ENCODE peak calls at places on chromosomes 11 and 22, in six cellular contexts. H, S, Z, I, V and C are unnamed samples.

GRCh38 chr22:44825310-44826150 is 73.2 kb downstream of the ARHGAP8 start:
- DNase-seq in H (no peak), Z (no peak), S (peak; percentile 5), V (no peak), I (no peak), C (no peak)

GRCh38 chr11:130123414-130124040 is 36.1 kb upstream of the ST14 start:
- DNase-seq in V (no peak), Z (no peak), S (no peak), H (no peak), I (no peak), C (no peak)

GRCh38 chr22:44755956-44756361 is 3.6 kb downstream of the ARHGAP8 start:
- DNase-seq in H (peak; percentile 40), Z (no peak), I (no peak), V (no peak), S (no peak), C (no peak)

GRCh38 chr22:37240941-37241320 is 3.1 kb downstream of the RAC2 start:
- DNase-seq in I (no peak), Z (no peak), H (no peak), S (peak; percentile 2), V (peak; percentile 5), C (no peak)

GRCh38 chr11:11972942-11973341 is 35.5 kb downstream of the DKK3 start:
- DNase-seq in Z (no peak), H (no peak), I (no peak), S (no peak), V (no peak), C (no peak)

GRCh38 chr11:14041040-14041439 is 78.5 kb downstream of the SPON1 start:
- DNase-seq in I (no peak), S (no peak), V (no peak), H (peak; percentile 22), Z (no peak), C (no peak)

GRCh38 chr11:9982127-9982795 is 311.8 kb downstream of the SBF2 start:
- DNase-seq in V (no peak), I (no peak), Z (no peak), S (no peak), H (no peak), C (no peak)

GRCh38 chr11:127627629-127628462 is 627.3 kb upstream of the KIRREL3 start:
- DNase-seq in V (no peak), H (no peak), Z (no peak), S (no peak), I (no peak), C (peak; percentile 21)

GRCh38 chr22:39715778-39716495 is 145.4 kb downstream of the CACNA1I start:
- DNase-seq in H (no peak), V (no peak), S (no peak), Z (no peak), I (no peak), C (no peak)

GRCh38 chr11:55707029-55707428 is 45.0 kb downstream of the OR4C6 start:
- DNase-seq in V (no peak), S (no peak), H (no peak), Z (no peak), I (no peak), C (no peak)

GRCh38 chr22:37201066-37201820 is 11.0 kb downstream of the SSTR3 start:
- DNase-seq in I (no peak), Z (peak; percentile 44), V (peak; percentile 10), S (peak; percentile 16), H (no peak), C (no peak)

GRCh38 chr22:50599816-50600454 is 658 bp upstream of the MAPK8IP2 start:
- DNase-seq in Z (no peak), V (no peak), S (peak; percentile 79), I (peak; percentile 33), H (no peak), C (peak; percentile 70)

GRCh38 chr11:46275964-46276641 is 1.4 kb upstream of the CREB3L1 start:
- DNase-seq in S (no peak), H (no peak), I (no peak), V (no peak), Z (no peak), C (no peak)

GRCh38 chr11:75582461-75582934 is 20.4 kb downstream of the SERPINH1 start:
- DNase-seq in V (no peak), Z (no peak), H (no peak), I (no peak), S (no peak), C (no peak)

GRCh38 chr11:75583710-75584658 is 21.9 kb downstream of the SERPINH1 start:
- DNase-seq in Z (no peak), S (peak; percentile 83), I (peak; percentile 58), H (no peak), V (peak; percentile 68), C (peak; percentile 83)

GRCh38 chr11:75579841-75580240 is 17.8 kb downstream of the SERPINH1 start:
- DNase-seq in V (no peak), H (no peak), I (no peak), S (no peak), Z (no peak), C (no peak)

GRCh38 chr11:75585271-75585670 is 23.2 kb downstream of the SERPINH1 start:
- DNase-seq in H (no peak), V (no peak), S (no peak), I (no peak), Z (no peak), C (no peak)

DNA sequence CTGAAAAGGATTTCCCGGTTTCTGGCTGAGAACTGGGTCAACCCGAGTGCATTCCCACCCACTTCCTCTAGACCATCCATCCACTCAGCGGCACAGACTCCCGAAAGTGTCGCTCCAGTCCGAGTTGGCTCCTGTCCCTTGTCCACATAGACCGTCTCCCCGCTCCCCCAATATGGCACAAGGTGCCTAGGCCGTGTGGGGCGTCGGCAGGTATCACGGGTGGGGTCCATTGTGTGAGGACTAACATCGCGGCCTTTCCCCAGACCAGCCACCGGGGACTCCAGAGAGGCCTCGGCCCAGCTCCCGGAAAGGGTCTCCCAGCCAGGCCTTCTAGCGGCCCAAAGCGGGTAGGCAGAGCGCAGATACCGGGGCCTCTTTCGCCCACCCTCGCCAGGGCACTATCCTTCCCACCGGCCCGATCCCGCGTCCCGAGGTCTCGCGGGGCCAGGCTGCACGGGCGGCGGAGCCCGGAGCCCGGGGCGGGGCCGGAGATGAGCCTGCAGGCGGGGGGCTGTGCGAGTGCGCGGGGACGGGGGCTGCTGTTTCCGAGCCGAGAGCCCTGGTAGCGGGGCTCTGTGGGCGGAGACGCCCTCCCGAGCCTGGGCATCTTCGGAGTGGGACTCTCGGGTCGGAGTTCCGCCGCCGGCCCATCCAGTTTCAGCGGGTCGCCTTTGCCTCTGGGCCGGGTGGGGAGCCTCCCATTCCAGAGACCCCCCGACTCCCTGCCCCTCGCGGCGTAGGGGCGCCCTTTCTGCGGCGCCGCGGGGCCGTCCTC is 21.1 kb downstream of the SERPINH1 start:
- DNase-seq in I (peak; percentile 42), H (no peak), V (peak; percentile 75), Z (peak; percentile 87), S (peak; percentile 82), C (peak; percentile 60)
- TF ChIP-seq POLR2A in I (peak; percentile 49), H (no peak), V (peak; percentile 56), Z (no peak), S (peak; percentile 56), C (peak; percentile 5)

DNA sequence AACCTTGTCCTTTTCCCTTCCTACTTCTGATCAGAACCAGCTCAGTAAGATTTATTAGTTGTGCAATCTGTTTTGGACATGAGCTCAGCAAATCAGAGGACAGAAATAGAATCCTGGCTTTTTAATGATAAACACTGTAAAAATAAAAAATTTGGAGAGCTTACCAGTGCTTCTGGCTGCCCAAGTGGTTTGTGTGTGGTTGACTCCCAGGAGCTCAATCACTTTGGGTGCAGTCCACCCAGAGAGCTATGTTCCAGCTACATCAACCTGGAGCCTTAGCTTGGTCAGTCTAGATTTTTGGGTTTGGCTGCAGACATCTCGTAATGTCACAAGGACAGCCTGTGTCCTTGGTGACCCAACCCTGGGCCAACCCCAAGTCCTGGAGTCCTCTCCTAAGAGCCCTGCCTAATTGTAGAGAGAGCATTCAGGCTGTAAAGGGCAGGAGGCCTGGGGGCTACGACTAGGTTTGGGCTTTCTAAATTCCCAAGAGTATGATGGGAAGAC is 28.5 kb downstream of the CD44 start:
- DNase-seq in I (no peak), V (peak; percentile 35), H (no peak), S (no peak), Z (no peak), C (peak; percentile 21)
- H3K4me1 ChIP-seq in I (peaks cover 72% of the 10 kb centered on the region), V (peaks cover 9% of the 10 kb centered on the region), H (peaks cover 100% of the 10 kb centered on the region), S (peaks cover 5% of the 10 kb centered on the region), Z (peaks cover 96% of the 10 kb centered on the region), C (no peaks in the 10 kb centered on the region)

GRCh38 chr11:45141171-45141570 is 5.3 kb upstream of the PRDM11 start:
- DNase-seq in Z (no peak), V (no peak), H (no peak), S (no peak), I (no peak), C (no peak)
- TF ChIP-seq POLR2A in Z (no peak), V (no peak), H (no peak), S (no peak), I (no peak), C (no peak)

DNA sequence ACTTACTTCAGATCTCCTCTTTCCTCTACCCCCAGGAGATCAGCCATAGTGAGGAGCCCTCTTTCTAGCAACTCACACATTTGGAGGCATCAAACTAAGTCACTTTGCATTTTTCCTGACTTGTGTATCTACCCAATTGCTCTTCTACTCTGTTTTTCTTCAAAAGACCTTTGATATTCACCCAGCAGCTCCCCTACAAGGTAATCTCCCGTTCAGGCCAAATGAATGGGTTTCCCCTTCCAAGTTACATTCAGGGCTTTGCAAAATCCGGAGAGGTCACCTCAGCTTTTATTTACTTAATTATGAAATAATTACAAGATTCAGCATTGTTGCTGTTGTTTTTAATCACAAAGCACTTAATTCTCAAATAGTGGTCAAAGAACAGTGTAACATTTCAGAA is 6.1 kb downstream of the LARGE1 start:
- DNase-seq in S (no peak), V (no peak), I (no peak), Z (no peak), H (no peak), C (no peak)
- H3K4me1 ChIP-seq in S (peaks cover 5% of the 10 kb centered on the region), V (peaks cover 9% of the 10 kb centered on the region), I (peaks cover 10% of the 10 kb centered on the region), Z (peaks cover 16% of the 10 kb centered on the region), H (no peaks in the 10 kb centered on the region), C (no peaks in the 10 kb centered on the region)

GRCh38 chr11:103086461-103086860 is 5.5 kb downstream of the DCUN1D5 start:
- DNase-seq in V (no peak), Z (no peak), S (no peak), H (no peak), I (no peak), C (no peak)

GRCh38 chr11:103091024-103091423 is 936 bp downstream of the DCUN1D5 start:
- DNase-seq in Z (no peak), H (no peak), V (no peak), I (no peak), S (no peak), C (no peak)

GRCh38 chr11:103097279-103097678 is 5.3 kb upstream of the DCUN1D5 start:
- DNase-seq in I (no peak), Z (no peak), S (no peak), V (no peak), H (no peak), C (no peak)

GRCh38 chr11:103091441-103091809 is 535 bp downstream of the DCUN1D5 start:
- DNase-seq in H (no peak), V (peak; percentile 43), I (no peak), S (peak; percentile 26), Z (peak; percentile 78), C (peak; percentile 62)

DNA sequence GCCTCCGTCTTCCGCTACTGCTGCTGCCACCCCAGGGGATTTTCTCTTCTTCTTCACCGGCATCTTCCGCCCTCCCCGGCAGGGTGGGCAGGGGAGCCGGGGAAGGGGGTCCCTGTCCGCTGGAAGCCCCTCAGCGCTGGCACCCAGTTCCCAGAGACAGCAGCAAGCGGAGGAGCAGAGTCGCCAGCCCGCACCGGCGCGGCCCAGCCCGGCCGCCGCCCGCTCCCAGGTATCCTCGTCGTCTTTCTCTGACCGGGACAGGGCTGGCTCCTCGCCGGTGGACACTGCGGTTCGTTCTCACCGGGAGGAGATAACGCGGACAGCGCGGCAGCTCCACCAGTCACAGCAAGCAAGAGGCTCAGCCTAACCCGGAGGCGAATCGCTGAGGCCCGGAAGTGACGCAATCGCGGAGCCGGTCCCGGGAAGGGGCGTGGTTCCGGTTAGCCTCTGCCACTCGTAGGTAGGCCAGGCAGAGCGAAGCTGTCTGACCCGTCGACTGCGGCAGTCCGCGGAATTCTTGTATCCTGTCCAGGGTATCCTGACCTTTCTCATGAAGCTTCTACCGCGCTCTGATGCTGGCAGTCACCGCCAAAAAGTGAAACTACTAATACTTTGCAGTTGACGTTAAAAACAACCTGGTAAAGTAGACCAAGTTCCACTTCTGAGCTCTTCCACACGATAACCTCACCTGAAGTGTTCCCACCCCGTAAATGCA is at the start of gene DCUN1D5:
- DNase-seq in H (peak; percentile 88), I (peak; percentile 90), V (peak; percentile 98), Z (peak; percentile 98), S (peak; percentile 96), C (peak; percentile 98)
- TF ChIP-seq POLR2A in H (peak; percentile 92), I (no peak), V (peak; percentile 90), Z (peak; percentile 65), S (peak; percentile 49), C (peak; percentile 71)